ENCODE peak calls at places on chromosomes 12 and 14, in six cellular contexts. K is IMR-90, V is GM12878, O is H1, P is A549, Q is K562. X is an unnamed sample.
A peak's percentile ranks its signal among the peaks of the same experiment; 100 is the strongest.

GRCh38 chr14:67417633-67418032 is 5.7 kb upstream of the PLEK2 start:
- DNase-seq in O (no peak), K (peak; percentile 25), Q (no peak), P (no peak), V (no peak), X (no peak)

GRCh38 chr14:93090826-93091583 is 24.7 kb downstream of the ITPK1 start:
- DNase-seq in Q (no peak), K (no peak), V (no peak), O (no peak), P (no peak), X (no peak)

GRCh38 chr12:8065991-8066594 is at the start of gene C3AR1:
- DNase-seq in K (peak; percentile 79), P (no peak), V (no peak), Q (no peak), O (no peak), X (no peak)

GRCh38 chr12:6285063-6285477 is 25.4 kb upstream of the PLEKHG6 start:
- DNase-seq in K (peak; percentile 76), O (no peak), Q (peak; percentile 74), P (peak; percentile 73), V (no peak), X (peak; percentile 70)

GRCh38 chr14:57982802-57983201 is 116.9 kb upstream of the SLC35F4 start:
- DNase-seq in P (no peak), O (no peak), K (no peak), V (no peak), Q (no peak), X (no peak)

GRCh38 chr14:105061428-105062047 is 3.7 kb downstream of the GPR132 start:
- DNase-seq in V (no peak), Q (peak; percentile 61), P (no peak), K (no peak), O (no peak), X (no peak)

GRCh38 chr14:24806061-24806678 is 172.2 kb upstream of the GZMB start:
- DNase-seq in P (peak; percentile 68), V (peak; percentile 16), Q (peak; percentile 42), O (peak; percentile 57), K (peak; percentile 45), X (peak; percentile 88)

GRCh38 chr12:75982974-75983660 is 48.5 kb downstream of the PHLDA1 start:
- DNase-seq in Q (no peak), K (no peak), P (peak; percentile 44), V (no peak), O (no peak), X (no peak)

GRCh38 chr14:52692248-52692962 is 3.0 kb downstream of the ERO1A start:
- DNase-seq in Q (no peak), K (peak; percentile 75), O (no peak), V (no peak), P (no peak), X (no peak)

GRCh38 chr12:20716985-20717384 is 21.9 kb downstream of the SLCO1C1 start:
- DNase-seq in V (no peak), Q (no peak), K (no peak), P (no peak), O (no peak), X (no peak)

GRCh38 chr14:87745507-87746118 is 247.4 kb downstream of the GALC start:
- DNase-seq in P (peak; percentile 37), Q (peak; percentile 17), O (peak; percentile 17), V (no peak), K (peak; percentile 7), X (peak; percentile 23)

GRCh38 chr14:73223049-73223448 is 14.3 kb upstream of the PAPLN start:
- DNase-seq in V (peak; percentile 63), O (no peak), P (no peak), K (no peak), Q (no peak), X (no peak)

GRCh38 chr12:95358111-95359083 is 115.6 kb upstream of the METAP2 start:
- DNase-seq in K (peak; percentile 39), Q (no peak), P (no peak), V (no peak), O (no peak), X (no peak)
- TF ChIP-seq CEBPB in K (no peak), Q (no peak), P (no peak), V (no peak), O (no peak), X (no peak)

DNA sequence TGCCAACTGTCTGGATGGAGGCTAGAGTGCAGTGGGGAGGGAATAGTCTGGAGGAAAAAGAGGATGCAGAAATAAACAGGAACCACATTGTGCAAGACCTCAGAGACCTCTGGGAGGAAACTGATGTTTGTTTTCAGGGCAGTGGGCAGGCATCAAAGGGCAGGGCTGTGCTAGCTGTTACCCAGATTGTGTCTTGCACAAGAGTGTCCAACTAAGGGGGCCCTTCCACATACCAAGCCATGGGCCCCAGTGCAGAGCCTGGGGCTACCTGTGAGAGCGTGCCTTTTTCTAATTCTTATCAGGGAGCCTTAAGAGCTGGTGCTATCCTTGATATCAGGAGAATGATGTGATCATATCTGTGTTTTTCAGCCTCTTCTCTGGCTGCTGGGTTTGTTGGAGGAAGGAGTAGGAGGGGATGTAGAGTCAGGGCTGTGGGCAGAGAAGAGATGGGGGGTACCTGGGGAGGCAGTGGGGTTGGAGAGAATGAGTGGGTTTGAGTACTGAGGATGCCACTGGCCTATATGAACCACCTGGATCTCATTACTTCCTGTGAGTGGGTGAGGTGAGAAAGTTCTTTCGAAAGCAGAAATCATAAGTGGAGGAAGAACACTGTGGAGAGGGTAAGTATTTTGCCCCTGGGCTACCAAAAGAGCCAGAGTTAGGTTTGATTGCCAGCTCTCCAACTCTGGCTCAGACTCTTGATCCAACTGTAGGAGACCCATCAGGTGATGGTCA is 259.2 kb upstream of the CRY1 start:
- DNase-seq in P (peak; percentile 81), Q (no peak), O (no peak), K (no peak), V (no peak), X (peak; percentile 92)
- TF ChIP-seq RFX5 in P (no peak), Q (no peak), O (no peak), K (no peak), V (no peak), X (no peak)

DNA sequence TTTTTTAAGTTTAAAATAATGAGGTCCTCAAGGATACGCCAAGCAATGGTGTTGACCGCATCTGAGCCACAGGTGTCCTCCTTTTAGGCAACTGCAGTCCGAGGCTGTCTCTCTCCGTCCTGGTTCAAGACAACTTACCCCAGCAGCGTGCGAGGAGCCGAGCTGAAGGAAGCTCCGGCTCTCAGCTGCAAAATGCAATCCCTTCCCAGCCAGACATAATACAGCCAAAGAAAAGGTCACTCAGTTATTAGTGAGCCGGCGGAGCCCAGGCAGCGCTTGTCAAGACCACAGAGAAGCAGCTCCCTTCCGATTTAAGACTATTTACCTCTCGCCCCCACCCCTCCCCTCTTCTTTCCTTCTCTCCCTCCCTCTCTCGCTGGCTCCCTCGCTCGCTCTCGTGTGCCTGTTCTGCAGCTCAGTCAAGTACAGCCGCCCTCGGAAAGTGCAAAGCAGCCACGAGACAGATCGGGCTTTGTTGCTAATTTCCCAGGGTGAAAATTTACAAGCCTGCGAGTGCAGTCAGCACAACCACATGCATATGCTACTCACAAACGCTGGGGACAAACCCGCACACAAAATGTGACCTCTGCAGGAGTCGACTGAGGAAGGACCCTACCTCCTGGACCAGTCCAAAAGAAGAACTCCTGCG is 363 bp upstream of the LMO3 start:
- DNase-seq in Q (no peak), K (peak; percentile 27), P (no peak), V (no peak), O (no peak), X (no peak)
- TF ChIP-seq CEBPB in Q (no peak), K (no peak), P (no peak), V (no peak), O (no peak), X (no peak)

GRCh38 chr14:70259420-70259819 is 70.7 kb upstream of the SLC8A3 start:
- DNase-seq in P (no peak), O (no peak), Q (no peak), K (no peak), V (no peak), X (no peak)

GRCh38 chr14:70257526-70257925 is 68.8 kb upstream of the SLC8A3 start:
- DNase-seq in K (no peak), Q (peak; percentile 50), O (peak; percentile 34), P (peak; percentile 44), V (no peak), X (no peak)

GRCh38 chr14:70254476-70254961 is 65.8 kb upstream of the SLC8A3 start:
- DNase-seq in Q (peak; percentile 8), O (no peak), P (peak; percentile 56), V (no peak), K (peak; percentile 1), X (peak; percentile 43)
- TF ChIP-seq RFX5 in Q (no peak), O (no peak), P (no peak), V (no peak), K (no peak), X (no peak)

DNA sequence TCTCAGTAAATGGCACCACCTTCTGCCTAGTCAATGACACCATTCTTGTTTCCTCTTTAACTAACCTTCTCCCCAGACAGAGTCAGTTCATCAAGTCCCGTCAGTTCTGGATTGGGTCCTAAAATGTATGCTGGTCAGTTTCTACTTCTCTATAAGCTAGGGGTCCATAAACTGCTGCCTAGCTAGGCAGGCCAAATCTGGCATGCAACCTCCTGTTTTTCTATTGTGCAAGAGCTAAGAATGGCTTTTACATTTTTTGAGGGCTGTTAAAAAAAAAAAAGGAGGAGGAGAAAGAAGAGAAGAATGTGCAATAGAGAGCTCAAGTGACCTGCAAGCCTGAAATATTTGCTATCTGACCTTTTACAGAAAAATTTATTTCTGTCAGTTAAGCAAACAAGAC is 6.4 kb upstream of the TMED10 start:
- DNase-seq in V (no peak), K (peak; percentile 71), Q (no peak), P (no peak), O (no peak), X (peak; percentile 50)
- TF ChIP-seq CEBPB in V (no peak), K (peak; percentile 97), Q (no peak), P (peak; percentile 43), O (no peak), X (peak; percentile 53)

GRCh38 chr12:30822385-30823139 is 67.8 kb upstream of the CAPRIN2 start:
- DNase-seq in P (peak; percentile 52), Q (no peak), K (peak; percentile 10), O (no peak), V (no peak), X (no peak)
- TF ChIP-seq RFX5 in P (no peak), Q (no peak), K (no peak), O (no peak), V (no peak), X (no peak)

GRCh38 chr14:61281911-61282310 is 773 bp upstream of the TMEM30B start:
- DNase-seq in P (no peak), Q (no peak), V (no peak), O (no peak), K (no peak), X (no peak)

GRCh38 chr14:61277784-61278183 is 3.4 kb downstream of the TMEM30B start:
- DNase-seq in K (no peak), V (no peak), O (no peak), P (no peak), Q (no peak), X (no peak)

GRCh38 chr14:61281186-61281676 is at the start of gene TMEM30B:
- DNase-seq in V (no peak), P (no peak), O (peak; percentile 70), Q (no peak), K (no peak), X (no peak)

GRCh38 chr14:61280526-61281185 is 482 bp downstream of the TMEM30B start:
- DNase-seq in V (no peak), O (no peak), P (peak; percentile 84), Q (no peak), K (peak; percentile 34), X (no peak)

GRCh38 chr14:61280092-61280525 is 1.0 kb downstream of the TMEM30B start:
- DNase-seq in Q (no peak), V (no peak), P (no peak), K (no peak), O (no peak), X (no peak)
- TF ChIP-seq CEBPB in Q (no peak), V (no peak), P (no peak), K (no peak), O (no peak), X (no peak)